ENCODE peak calls at places on chromosomes 4 and X, in ten cellular contexts. Q is transverse colon, T is suprapubic skin, K is hepatocyte, I is LNCaP clone FGC, Z is psoas muscle, E is left ventricle myocardium inferior, D is Caco-2, O is dorsolateral prefrontal cortex, A is foreskin fibroblast. S is an unnamed sample.

GRCh38 chr4:83618431-83618830 is 82.5 kb downstream of the GPAT3 start:
- DNase-seq in Q (peak), T (no peak), K (peak), I (no peak), Z (peak), E (peak), D (peak), O (no peak), A (peak), S (peak)

GRCh38 chr4:6663596-6664393 is 23.3 kb downstream of the MRFAP1 start:
- DNase-seq in Q (no peak), T (peak), K (no peak), I (no peak), Z (no peak), E (no peak), D (no peak), O (no peak), A (peak), S (no peak)

GRCh38 chr4:44495136-44495535 is 46.5 kb upstream of the KCTD8 start:
- DNase-seq in Q (no peak), T (no peak), K (no peak), I (no peak), Z (no peak), E (no peak), D (no peak), O (no peak), A (no peak), S (no peak)

GRCh38 chr4:139609647-139610046 is 53.6 kb upstream of the SETD7 start:
- DNase-seq in Q (no peak), T (no peak), K (no peak), I (no peak), Z (no peak), E (no peak), D (no peak), O (no peak), A (peak), S (no peak)

GRCh38 chrX:42778096-42778495 is at the start of gene PPP1R2C:
- DNase-seq in Q (peak), T (no peak), K (no peak), I (no peak), Z (peak), E (no peak), D (no peak), O (no peak), A (no peak), S (no peak)

GRCh38 chrX:20595928-20596550 is 329.3 kb upstream of the RPS6KA3 start:
- DNase-seq in Q (no peak), T (no peak), K (peak), I (no peak), Z (no peak), E (no peak), D (no peak), O (no peak), A (peak), S (no peak)

GRCh38 chrX:69262036-69262905 is 97.0 kb upstream of the PJA1 start:
- DNase-seq in Q (no peak), T (no peak), K (peak), I (no peak), Z (no peak), E (no peak), D (no peak), O (no peak), A (no peak), S (no peak)

GRCh38 chrX:84187501-84188319 is at the start of gene RPS6KA6:
- DNase-seq in Q (peak), T (peak), K (peak), I (no peak), Z (peak), E (peak), D (peak), O (peak), A (peak), S (no peak)

GRCh38 chr4:130808492-130808891 is 1712.5 kb downstream of the C4orf33 start:
- DNase-seq in Q (no peak), T (no peak), K (no peak), I (peak), Z (no peak), E (no peak), D (no peak), O (no peak), A (no peak), S (no peak)

GRCh38 chrX:13487731-13488505 is 81.5 kb upstream of the EGFL6 start:
- DNase-seq in Q (peak), T (no peak), K (peak), I (no peak), Z (no peak), E (no peak), D (peak), O (peak), A (peak), S (peak)

GRCh38 chr4:107564326-107564725 is 155.7 kb downstream of the PAPSS1 start:
- DNase-seq in Q (no peak), T (no peak), K (no peak), I (no peak), Z (no peak), E (no peak), D (peak), O (no peak), A (no peak), S (no peak)

GRCh38 chrX:12137982-12138365 is 299 bp upstream of the FRMPD4 start:
- DNase-seq in Q (no peak), T (no peak), K (no peak), I (no peak), Z (no peak), E (no peak), D (no peak), O (no peak), A (peak), S (no peak)

GRCh38 chr4:23889814-23890269 is at the start of gene PPARGC1A:
- DNase-seq in Q (peak), T (peak), K (peak), I (no peak), Z (peak), E (peak), D (peak), O (peak), A (peak), S (no peak)

GRCh38 chr4:48913346-48913745 is 6.8 kb upstream of the OCIAD2 start:
- DNase-seq in Q (no peak), T (no peak), K (no peak), I (no peak), Z (no peak), E (no peak), D (no peak), O (peak), A (peak), S (peak)

GRCh38 chr4:33715996-33716395 is 2528.3 kb downstream of the ARAP2 start:
- DNase-seq in Q (no peak), T (no peak), K (no peak), I (no peak), Z (no peak), E (no peak), D (no peak), O (no peak), A (peak), S (peak)

GRCh38 chrX:17032351-17032750 is 85.9 kb downstream of the REPS2 start:
- DNase-seq in Q (no peak), T (no peak), K (no peak), I (no peak), Z (no peak), E (no peak), D (no peak), O (no peak), A (peak), S (no peak)

GRCh38 chr4:158190736-158191135 is 17.9 kb upstream of the GASK1B start:
- DNase-seq in Q (no peak), T (no peak), K (no peak), I (no peak), Z (no peak), E (no peak), D (no peak), O (no peak), A (no peak), S (no peak)

GRCh38 chrX:3678287-3678686 is 35.2 kb downstream of the PRKX start:
- DNase-seq in Q (no peak), T (no peak), K (no peak), I (no peak), Z (no peak), E (no peak), D (no peak), O (no peak), A (peak), S (no peak)

GRCh38 chrX:134548257-134548732 is 88.3 kb downstream of the HPRT1 start:
- DNase-seq in Q (no peak), T (no peak), K (no peak), I (no peak), Z (no peak), E (no peak), D (no peak), O (no peak), A (no peak), S (no peak)

GRCh38 chr4:73964862-73965611 is 16.8 kb downstream of the PF4 start:
- DNase-seq in Q (no peak), T (no peak), K (peak), I (no peak), Z (no peak), E (no peak), D (no peak), O (no peak), A (no peak), S (no peak)

GRCh38 chr4:76084542-76084941 is 10.0 kb downstream of the ART3 start:
- DNase-seq in Q (no peak), T (no peak), K (no peak), I (no peak), Z (no peak), E (no peak), D (no peak), O (no peak), A (no peak), S (no peak)

GRCh38 chr4:76083386-76083785 is 8.9 kb downstream of the ART3 start:
- DNase-seq in Q (no peak), T (no peak), K (no peak), I (no peak), Z (no peak), E (no peak), D (no peak), O (no peak), A (no peak), S (no peak)

GRCh38 chr4:76090241-76090691 is 15.8 kb downstream of the ART3 start:
- DNase-seq in Q (no peak), T (no peak), K (peak), I (peak), Z (no peak), E (no peak), D (no peak), O (no peak), A (peak), S (peak)

GRCh38 chr4:76088719-76089118 is 14.2 kb downstream of the ART3 start:
- DNase-seq in Q (no peak), T (no peak), K (no peak), I (no peak), Z (no peak), E (no peak), D (no peak), O (no peak), A (no peak), S (no peak)

GRCh38 chr4:76087007-76087769 is 12.7 kb downstream of the ART3 start:
- DNase-seq in Q (peak), T (no peak), K (peak), I (peak), Z (peak), E (peak), D (peak), O (peak), A (peak), S (no peak)
- TF ChIP-seq CTCF in Q (peak), T (peak), K (peak), I (peak), Z (peak), E (peak), D (peak), O (peak), A (peak), S (peak)

GRCh38 chr4:164508836-164509235 is 245.1 kb upstream of the SMIM31 start:
- DNase-seq in Q (no peak), T (no peak), K (no peak), I (no peak), Z (no peak), E (no peak), D (no peak), O (no peak), A (no peak), S (no peak)
- H3K4me3 ChIP-seq in Q (no peak), T (no peak), K (no peak), I (no peak), Z (no peak), E (no peak), D (no peak), O (no peak), A (no peak), S (no peak)

GRCh38 chr4:71783972-71784371 is at the start of gene GC:
- DNase-seq in Q (no peak), T (no peak), K (no peak), I (no peak), Z (no peak), E (no peak), D (no peak), O (no peak), A (no peak), S (no peak)
- TF ChIP-seq CTCF in Q (no peak), T (no peak), K (peak), I (no peak), Z (no peak), E (no peak), D (peak), O (no peak), A (no peak), S (no peak)

GRCh38 chrX:1205681-1206611 is 6.5 kb downstream of the CRLF2 start:
- DNase-seq in Q (peak), T (no peak), K (peak), I (peak), Z (no peak), E (no peak), D (no peak), O (no peak), A (peak), S (peak)
- H3K4me3 ChIP-seq in Q (peak), T (peak), K (peak), I (peak), Z (peak), E (peak), D (no peak), O (peak), A (peak), S (no peak)

GRCh38 chr4:96036781-96037180 is 196.9 kb downstream of the PDHA2 start:
- DNase-seq in Q (no peak), T (no peak), K (no peak), I (no peak), Z (no peak), E (no peak), D (no peak), O (no peak), A (no peak), S (no peak)

GRCh38 chr4:96037705-96038104 is 197.8 kb downstream of the PDHA2 start:
- DNase-seq in Q (no peak), T (no peak), K (no peak), I (no peak), Z (no peak), E (no peak), D (no peak), O (no peak), A (no peak), S (no peak)

DNA sequence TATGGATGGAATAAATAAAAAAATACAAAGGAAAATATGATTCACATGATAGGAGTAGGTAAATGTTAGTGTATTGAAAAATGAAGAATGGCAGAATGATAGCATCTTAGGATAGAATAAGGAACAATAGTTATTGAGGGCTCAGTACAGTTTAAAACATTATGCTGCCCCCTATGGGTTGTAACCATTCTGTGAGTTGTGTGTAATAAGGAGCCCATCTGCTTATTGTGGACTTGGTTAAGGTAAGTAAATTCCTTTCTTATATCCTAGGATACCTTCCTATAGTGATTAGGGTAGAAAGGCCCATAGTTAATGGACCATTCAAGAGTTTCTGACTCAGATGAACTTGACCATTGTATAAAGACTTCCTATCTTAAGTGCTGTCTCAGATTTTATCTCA is 195.8 kb downstream of the PDHA2 start:
- DNase-seq in Q (no peak), T (no peak), K (no peak), I (no peak), Z (no peak), E (no peak), D (no peak), O (no peak), A (no peak), S (no peak)
- TF ChIP-seq CTCF in Q (no peak), T (no peak), K (peak), I (no peak), Z (no peak), E (peak), D (no peak), O (peak), A (no peak), S (no peak)

GRCh38 chrX:1535241-1536041 is 1.5 kb downstream of the P2RY8 start:
- DNase-seq in Q (peak), T (peak), K (no peak), I (no peak), Z (no peak), E (no peak), D (no peak), O (no peak), A (no peak), S (no peak)
- H3K4me3 ChIP-seq in Q (peak), T (peak), K (no peak), I (no peak), Z (peak), E (peak), D (no peak), O (no peak), A (no peak), S (no peak)

DNA sequence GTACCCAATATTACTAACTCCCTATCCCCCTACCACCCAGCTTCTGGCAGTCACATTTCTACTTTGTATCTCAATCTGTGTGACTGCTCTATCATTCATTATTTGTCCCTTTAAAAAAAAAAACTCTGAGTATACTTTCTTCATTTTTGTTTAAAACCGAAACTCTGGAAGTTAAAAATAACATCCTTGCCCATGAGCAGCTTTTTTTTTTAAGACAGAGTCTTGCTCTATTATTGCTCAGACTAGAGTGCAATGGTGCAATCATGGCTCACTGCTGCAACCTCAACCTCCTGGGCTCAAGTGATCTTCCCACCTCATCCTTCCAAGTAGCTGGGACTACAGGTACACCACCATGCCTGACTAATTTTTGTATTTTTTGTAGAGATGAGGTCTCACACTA is 15.8 kb downstream of the UBE2K start:
- DNase-seq in Q (no peak), T (no peak), K (no peak), I (no peak), Z (no peak), E (no peak), D (no peak), O (no peak), A (peak), S (no peak)
- TF ChIP-seq CTCF in Q (no peak), T (no peak), K (no peak), I (no peak), Z (no peak), E (no peak), D (no peak), O (no peak), A (no peak), S (no peak)

GRCh38 chr4:153497091-153497531 is 31.0 kb downstream of the TMEM131L start:
- DNase-seq in Q (no peak), T (no peak), K (peak), I (no peak), Z (no peak), E (no peak), D (no peak), O (no peak), A (peak), S (no peak)
- H3K4me3 ChIP-seq in Q (no peak), T (no peak), K (no peak), I (no peak), Z (no peak), E (peak), D (no peak), O (no peak), A (no peak), S (no peak)

GRCh38 chr4:154124539-154125255 is 335.8 kb upstream of the SFRP2 start:
- DNase-seq in Q (no peak), T (no peak), K (no peak), I (no peak), Z (no peak), E (no peak), D (no peak), O (no peak), A (peak), S (peak)

GRCh38 chr4:154123897-154124296 is 335.0 kb upstream of the SFRP2 start:
- DNase-seq in Q (no peak), T (no peak), K (no peak), I (no peak), Z (no peak), E (no peak), D (no peak), O (no peak), A (no peak), S (no peak)

GRCh38 chr4:154120690-154121089 is 331.8 kb upstream of the SFRP2 start:
- DNase-seq in Q (no peak), T (no peak), K (no peak), I (no peak), Z (no peak), E (no peak), D (no peak), O (no peak), A (no peak), S (no peak)

GRCh38 chr4:154120277-154120676 is 331.4 kb upstream of the SFRP2 start:
- DNase-seq in Q (no peak), T (no peak), K (no peak), I (no peak), Z (no peak), E (no peak), D (no peak), O (no peak), A (no peak), S (no peak)

DNA sequence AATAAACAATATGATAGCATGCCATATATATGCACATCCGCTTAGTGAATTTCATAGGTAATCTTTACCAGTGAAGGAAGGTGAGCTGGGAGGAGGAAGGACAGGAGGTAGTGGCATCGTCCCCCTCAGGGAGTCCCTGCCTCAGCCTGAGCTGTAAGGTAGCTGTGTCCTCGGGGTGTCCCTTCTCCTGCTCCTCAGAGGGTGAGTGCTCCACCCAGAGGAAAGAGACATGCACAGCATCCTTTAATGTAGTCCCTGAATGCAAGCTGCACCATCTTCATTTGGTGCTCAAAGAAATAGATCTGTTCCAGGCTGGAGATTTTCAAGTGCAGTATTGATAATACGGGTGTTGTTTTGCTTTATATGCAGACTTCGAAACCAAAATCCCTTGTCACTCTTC is 330.4 kb upstream of the SFRP2 start:
- DNase-seq in Q (no peak), T (no peak), K (no peak), I (no peak), Z (no peak), E (no peak), D (no peak), O (no peak), A (peak), S (no peak)
- TF ChIP-seq CTCF in Q (no peak), T (no peak), K (no peak), I (peak), Z (no peak), E (no peak), D (no peak), O (no peak), A (no peak), S (peak)

GRCh38 chrX:47198026-47198686 is 4.5 kb downstream of the UBA1 start:
- DNase-seq in Q (no peak), T (no peak), K (no peak), I (no peak), Z (peak), E (no peak), D (no peak), O (no peak), A (no peak), S (no peak)

GRCh38 chrX:47193475-47194241 is at the start of gene UBA1:
- DNase-seq in Q (peak), T (peak), K (peak), I (peak), Z (peak), E (peak), D (peak), O (peak), A (peak), S (peak)

GRCh38 chrX:47197526-47197925 is 3.9 kb downstream of the UBA1 start:
- DNase-seq in Q (no peak), T (no peak), K (no peak), I (no peak), Z (peak), E (no peak), D (no peak), O (no peak), A (no peak), S (no peak)

GRCh38 chrX:47194388-47194787 is 759 bp downstream of the UBA1 start:
- DNase-seq in Q (no peak), T (no peak), K (no peak), I (no peak), Z (peak), E (no peak), D (no peak), O (no peak), A (no peak), S (no peak)

DNA sequence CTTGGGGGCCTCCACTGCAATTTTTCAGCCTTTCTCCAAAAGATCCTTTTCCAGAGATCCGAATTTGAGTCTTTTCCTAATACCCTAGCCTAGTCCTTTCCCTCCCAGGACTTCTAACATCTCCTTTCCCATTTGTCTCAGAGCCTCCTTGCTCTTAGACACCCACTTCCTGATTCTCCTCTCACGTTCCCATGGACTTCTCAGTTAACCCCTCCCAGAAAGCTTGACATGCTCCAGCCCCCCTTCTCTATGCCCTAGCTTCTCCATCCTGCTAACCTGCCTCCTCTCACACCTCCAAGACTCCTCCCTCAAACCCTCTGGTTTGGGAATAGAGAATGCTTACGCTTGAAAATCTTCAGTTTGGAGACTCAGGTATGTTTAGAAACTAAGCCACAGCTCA is 2.5 kb downstream of the UBA1 start:
- DNase-seq in Q (no peak), T (no peak), K (no peak), I (no peak), Z (no peak), E (no peak), D (no peak), O (no peak), A (no peak), S (no peak)
- H3K4me3 ChIP-seq in Q (no peak), T (peak), K (no peak), I (no peak), Z (peak), E (peak), D (no peak), O (peak), A (peak), S (peak)